ENCODE peak calls at places on chromosomes 11 and 22, in five cellular contexts. V, U, H, T and J are unnamed samples.

GRCh38 chr22:38824587-38824986 is 19.2 kb downstream of the NPTXR start:
- DNase-seq in V (peak), U (no peak), T (no peak), H (peak), J (peak)

GRCh38 chr22:20013382-20013871 is 3.2 kb downstream of the ARVCF start:
- DNase-seq in H (peak), V (peak), U (peak), T (no peak), J (peak)

GRCh38 chr11:41954034-41954433 is 494.6 kb upstream of the LRRC4C start:
- DNase-seq in U (no peak), T (no peak), H (no peak), V (no peak), J (peak)

GRCh38 chr11:34439521-34440258 is 956 bp downstream of the CAT start:
- DNase-seq in U (no peak), V (no peak), H (no peak), T (no peak), J (no peak)

GRCh38 chr22:35149149-35149548 is 83.2 kb downstream of the ISX start:
- DNase-seq in V (no peak), U (no peak), H (no peak), T (no peak), J (peak)

GRCh38 chr22:36180928-36181327 is 20.4 kb upstream of the APOL3 start:
- DNase-seq in V (no peak), T (no peak), U (no peak), H (no peak), J (no peak)

GRCh38 chr22:48376428-48376827 is 1451.2 kb downstream of the BRD1 start:
- DNase-seq in H (no peak), V (no peak), T (no peak), U (no peak), J (no peak)

GRCh38 chr22:37412445-37413250 is 14.6 kb downstream of the ELFN2 start:
- DNase-seq in U (no peak), H (no peak), V (no peak), T (no peak), J (no peak)

GRCh38 chr11:45075952-45076351 is 70.5 kb upstream of the PRDM11 start:
- DNase-seq in U (no peak), T (no peak), V (no peak), H (no peak), J (no peak)

GRCh38 chr11:106787454-106787853 is 230.8 kb downstream of the GUCY1A2 start:
- DNase-seq in T (no peak), H (no peak), V (no peak), U (no peak), J (no peak)

GRCh38 chr11:126790550-126790981 is 210.0 kb downstream of the KIRREL3 start:
- DNase-seq in H (peak), T (no peak), V (no peak), U (peak), J (peak)

GRCh38 chr11:46330887-46331652 is 16.2 kb upstream of the DGKZ start:
- DNase-seq in U (no peak), T (no peak), H (peak), V (no peak), J (peak)

GRCh38 chr11:116226731-116227130 is 546.1 kb downstream of the BUD13 start:
- DNase-seq in H (no peak), U (no peak), T (no peak), V (no peak), J (no peak)

GRCh38 chr11:115660072-115660805 is 156.0 kb upstream of the CADM1 start:
- DNase-seq in U (no peak), H (no peak), V (no peak), T (no peak), J (no peak)

GRCh38 chr22:22060200-22061084 is 77.9 kb upstream of the TOP3B start:
- DNase-seq in V (peak), U (peak), T (no peak), H (peak), J (peak)

GRCh38 chr11:116636341-116636968 is 136.3 kb downstream of the BUD13 start:
- DNase-seq in H (no peak), U (no peak), V (no peak), T (no peak), J (no peak)

GRCh38 chr11:26580929-26581328 is 8.9 kb upstream of the MUC15 start:
- DNase-seq in U (no peak), H (peak), T (no peak), V (no peak), J (peak)

GRCh38 chr11:69173326-69173725 is 17.6 kb downstream of the SMIM38 start:
- DNase-seq in H (no peak), U (no peak), T (no peak), V (no peak), J (no peak)

GRCh38 chr11:72625746-72626636 is 48.2 kb downstream of the PDE2A start:
- DNase-seq in V (no peak), U (no peak), T (peak), H (peak), J (peak)

GRCh38 chr11:124409906-124410305 is 11.1 kb upstream of the OR8B3 start:
- DNase-seq in V (no peak), U (no peak), T (no peak), H (no peak), J (no peak)

GRCh38 chr11:124421043-124421442 is 3.6 kb downstream of the OR8B4 start:
- DNase-seq in T (no peak), V (no peak), U (no peak), H (no peak), J (no peak)

GRCh38 chr11:124415356-124415923 is 9.2 kb downstream of the OR8B4 start:
- DNase-seq in U (no peak), T (no peak), H (peak), V (no peak), J (peak)
- TF ChIP-seq CTCF in U (peak), T (no peak), H (peak), V (peak), J (peak)

GRCh38 chr11:111944651-111945051 is 7.5 kb downstream of the DIXDC1 start:
- DNase-seq in T (no peak), U (no peak), H (peak), V (no peak), J (peak)

GRCh38 chr11:111942826-111943225 is 5.7 kb downstream of the DIXDC1 start:
- DNase-seq in V (no peak), T (no peak), U (no peak), H (peak), J (peak)

GRCh38 chr11:111945198-111945597 is 8.1 kb downstream of the DIXDC1 start:
- DNase-seq in V (no peak), U (no peak), T (no peak), H (no peak), J (no peak)

GRCh38 chr11:111941963-111942362 is 4.8 kb downstream of the DIXDC1 start:
- DNase-seq in U (peak), T (no peak), H (no peak), V (no peak), J (no peak)

GRCh38 chr11:111944139-111944538 is 7.0 kb downstream of the DIXDC1 start:
- DNase-seq in V (no peak), T (no peak), U (no peak), H (peak), J (peak)
- H3K4me3 ChIP-seq in V (no peak), T (no peak), U (no peak), H (no peak), J (no peak)

GRCh38 chr11:77791301-77791700 is 29.2 kb downstream of the RSF1 start:
- DNase-seq in T (no peak), V (no peak), H (no peak), U (no peak), J (no peak)

GRCh38 chr11:77793972-77794371 is 26.6 kb downstream of the RSF1 start:
- DNase-seq in V (no peak), U (no peak), T (no peak), H (no peak), J (no peak)

GRCh38 chr11:77789061-77789730 is 31.3 kb downstream of the RSF1 start:
- DNase-seq in H (no peak), U (no peak), T (no peak), V (no peak), J (no peak)

GRCh38 chr11:77784572-77784971 is 36.0 kb downstream of the RSF1 start:
- DNase-seq in V (no peak), H (no peak), U (no peak), T (no peak), J (no peak)

DNA sequence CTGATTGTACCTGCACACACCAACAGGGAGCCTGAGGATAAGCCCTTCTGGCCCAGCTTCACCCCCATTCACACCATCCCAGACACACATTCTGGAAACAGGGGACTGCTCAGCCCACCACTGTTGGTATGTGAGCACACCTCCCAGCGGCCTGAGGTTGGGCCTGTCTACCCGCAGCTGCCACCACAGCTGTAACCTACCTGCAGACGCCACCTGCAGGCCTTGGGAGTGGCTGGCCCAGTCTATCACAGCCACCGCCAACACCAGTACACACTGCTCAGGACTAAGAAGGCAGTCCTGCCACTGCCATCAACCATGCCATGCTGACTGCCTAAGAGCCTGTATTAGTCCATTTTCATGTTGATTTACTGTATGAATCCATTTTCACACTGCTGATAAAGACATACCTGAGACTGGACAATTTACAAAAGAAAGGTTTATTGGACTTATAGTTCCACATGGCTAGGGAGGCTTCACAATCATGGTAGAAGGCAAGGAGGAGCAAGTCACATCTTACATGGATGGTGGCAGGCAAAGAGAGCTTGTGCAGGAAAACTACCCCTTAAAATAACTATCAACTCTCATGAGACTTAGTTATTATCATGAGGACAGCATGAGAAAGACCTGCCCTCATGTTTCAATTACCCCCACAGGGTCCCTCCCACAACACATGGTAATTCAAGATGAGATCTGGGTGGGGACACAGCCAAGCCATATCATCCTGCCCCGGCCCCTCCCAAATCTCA is 30.6 kb downstream of the RSF1 start:
- DNase-seq in U (no peak), T (no peak), V (no peak), H (no peak), J (no peak)
- TF ChIP-seq CTCF in U (no peak), T (no peak), V (no peak), H (no peak), J (no peak)

DNA sequence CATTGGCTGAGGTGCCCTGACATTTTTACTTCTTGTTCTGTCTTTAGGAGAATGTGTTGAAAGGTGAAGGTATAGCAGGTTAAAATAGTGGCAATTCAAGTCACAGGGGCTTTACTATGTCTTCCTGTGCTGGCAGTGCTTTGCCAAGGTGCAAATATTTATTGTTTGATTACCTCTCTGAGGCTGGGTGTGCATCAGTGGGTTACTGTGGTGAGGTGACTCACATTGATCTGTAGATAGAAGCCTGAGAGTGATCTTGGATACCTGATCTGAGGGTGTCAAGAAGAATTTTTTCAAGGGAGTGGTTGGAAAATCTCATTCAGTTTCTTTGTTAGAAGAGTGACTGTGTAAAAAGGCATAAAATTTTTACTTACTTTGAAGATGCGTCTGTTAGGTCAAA is 90.0 kb downstream of the ARHGAP42 start:
- DNase-seq in V (no peak), T (no peak), U (no peak), H (no peak), J (no peak)
- H3K4me3 ChIP-seq in V (no peak), T (no peak), U (no peak), H (no peak), J (no peak)

DNA sequence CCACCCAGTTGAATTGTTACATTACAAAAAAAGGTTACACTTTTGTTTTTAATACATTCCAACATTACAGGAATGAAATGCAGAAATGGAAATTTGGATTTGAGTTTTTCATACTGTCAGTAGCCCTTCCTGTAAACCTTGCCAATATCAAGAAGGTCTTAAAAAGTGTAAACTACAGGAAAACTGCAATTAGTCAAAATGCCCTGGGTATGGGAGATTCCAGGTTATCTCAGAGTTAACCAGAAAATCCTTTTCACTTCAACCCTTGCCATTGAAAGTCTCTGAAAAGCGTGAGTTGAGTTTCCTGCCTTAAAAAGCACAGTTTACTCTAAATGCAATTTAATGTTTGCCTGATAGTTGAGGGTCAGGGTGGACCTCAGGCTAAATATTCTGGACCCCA is 34.0 kb upstream of the LDLRAD3 start:
- DNase-seq in T (no peak), V (no peak), H (no peak), U (no peak), J (no peak)
- TF ChIP-seq CTCF in T (no peak), V (no peak), H (no peak), U (no peak), J (no peak)

DNA sequence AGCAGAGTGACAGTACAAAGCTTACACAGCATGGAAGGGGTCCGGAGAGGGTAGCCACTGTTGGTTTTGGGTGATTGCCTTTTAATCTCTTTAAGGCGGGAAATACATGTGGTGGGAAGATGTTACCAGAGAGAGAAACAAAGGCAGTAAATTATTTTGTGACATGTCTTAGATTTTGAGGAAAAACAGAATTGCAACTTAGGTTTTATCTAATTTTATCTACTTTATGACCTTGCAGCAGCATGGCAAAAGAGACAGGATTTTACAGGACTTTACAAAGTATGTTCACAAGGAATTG is 1.9 kb downstream of the IFITM2 start:
- DNase-seq in U (no peak), T (no peak), H (no peak), V (no peak), J (no peak)
- H3K4me3 ChIP-seq in U (peak), T (no peak), H (peak), V (peak), J (peak)